ENCODE peak calls at places on chromosomes 12 and 14, in ten cellular contexts. S, V, X, Q, E, M, J, H, L and W are unnamed samples.

GRCh38 chr14:64060648-64061096 is 207.9 kb downstream of the SYNE2 start:
- DNase-seq in S (peak; percentile 20), V (peak; percentile 78), X (peak; percentile 42), Q (no peak), E (no peak), M (peak; percentile 8), J (no peak), H (no peak), L (no peak), W (no peak)

GRCh38 chr14:71143391-71144290 is 236.4 kb downstream of the PCNX1 start:
- DNase-seq in S (no peak), V (no peak), X (no peak), Q (no peak), E (no peak), M (no peak), J (no peak), H (peak; percentile 88), L (no peak), W (no peak)

GRCh38 chr12:48422060-48422459 is 50.3 kb upstream of the ANP32D start:
- DNase-seq in S (no peak), V (no peak), X (no peak), Q (no peak), E (no peak), M (no peak), J (no peak), H (no peak), L (no peak), W (no peak)

GRCh38 chr12:63862187-63863107 is 17.9 kb downstream of the SRGAP1 start:
- DNase-seq in S (peak; percentile 67), V (no peak), X (peak; percentile 76), Q (peak; percentile 44), E (no peak), M (no peak), J (no peak), H (no peak), L (no peak), W (no peak)

GRCh38 chr12:46831335-46832083 is 5.7 kb upstream of the SLC38A4 start:
- DNase-seq in S (no peak), V (peak; percentile 59), X (peak; percentile 21), Q (peak; percentile 83), E (no peak), M (no peak), J (no peak), H (no peak), L (peak; percentile 77), W (no peak)

GRCh38 chr14:64502476-64503183 is 1.0 kb downstream of the ZBTB25 start:
- DNase-seq in S (no peak), V (peak; percentile 44), X (peak; percentile 36), Q (no peak), E (peak; percentile 16), M (no peak), J (no peak), H (no peak), L (no peak), W (no peak)

GRCh38 chr12:111409403-111410228 is 3.9 kb downstream of the SH2B3 start:
- DNase-seq in S (no peak), V (no peak), X (no peak), Q (peak; percentile 86), E (no peak), M (peak; percentile 89), J (peak; percentile 13), H (no peak), L (peak; percentile 78), W (peak; percentile 48)

GRCh38 chr12:76920182-76921014 is 41.6 kb upstream of the CSRP2 start:
- DNase-seq in S (no peak), V (no peak), X (no peak), Q (no peak), E (no peak), M (peak; percentile 38), J (no peak), H (no peak), L (no peak), W (no peak)

GRCh38 chr12:40768125-40768864 is 76.1 kb downstream of the CNTN1 start:
- DNase-seq in S (no peak), V (peak; percentile 4), X (no peak), Q (no peak), E (no peak), M (no peak), J (no peak), H (no peak), L (no peak), W (no peak)

GRCh38 chr14:104443391-104444158 is 136.0 kb upstream of the C14orf180 start:
- DNase-seq in S (no peak), V (peak; percentile 58), X (no peak), Q (no peak), E (no peak), M (no peak), J (no peak), H (no peak), L (no peak), W (no peak)

GRCh38 chr12:55472297-55472696 is 2.4 kb upstream of the OR6C70 start:
- DNase-seq in S (no peak), V (no peak), X (no peak), Q (no peak), E (no peak), M (no peak), J (no peak), H (no peak), L (no peak), W (no peak)

GRCh38 chr14:73452341-73453191 is 5.8 kb downstream of the NUMB start:
- DNase-seq in S (no peak), V (no peak), X (no peak), Q (no peak), E (no peak), M (peak; percentile 44), J (no peak), H (peak; percentile 66), L (no peak), W (no peak)

GRCh38 chr14:99262977-99263448 is 9.0 kb downstream of the BCL11B start:
- DNase-seq in S (no peak), V (no peak), X (no peak), Q (no peak), E (no peak), M (no peak), J (no peak), H (no peak), L (no peak), W (peak; percentile 45)

GRCh38 chr12:90801776-90802175 is 153.2 kb downstream of the CCER1 start:
- DNase-seq in S (no peak), V (no peak), X (no peak), Q (no peak), E (no peak), M (no peak), J (no peak), H (peak; percentile 13), L (no peak), W (no peak)

GRCh38 chr14:20400965-20401593 is 12.2 kb downstream of the TEP1 start:
- DNase-seq in S (no peak), V (no peak), X (no peak), Q (no peak), E (no peak), M (no peak), J (no peak), H (no peak), L (no peak), W (no peak)

GRCh38 chr12:28622416-28622815 is 432.2 kb downstream of the CCDC91 start:
- DNase-seq in S (no peak), V (no peak), X (no peak), Q (no peak), E (no peak), M (no peak), J (no peak), H (peak; percentile 50), L (no peak), W (no peak)

GRCh38 chr12:13223176-13223806 is 26.8 kb downstream of the EMP1 start:
- DNase-seq in S (peak; percentile 27), V (no peak), X (no peak), Q (no peak), E (no peak), M (no peak), J (no peak), H (no peak), L (no peak), W (no peak)

GRCh38 chr14:58626441-58626840 is 11.3 kb upstream of the DACT1 start:
- DNase-seq in S (no peak), V (no peak), X (no peak), Q (no peak), E (no peak), M (no peak), J (no peak), H (no peak), L (no peak), W (no peak)

GRCh38 chr12:39327520-39327919 is 115.4 kb downstream of the KIF21A start:
- DNase-seq in S (no peak), V (no peak), X (no peak), Q (no peak), E (no peak), M (no peak), J (no peak), H (no peak), L (no peak), W (no peak)

GRCh38 chr14:29927596-29928341 is at the start of gene PRKD1:
- DNase-seq in S (no peak), V (peak; percentile 87), X (peak; percentile 51), Q (peak; percentile 72), E (no peak), M (peak; percentile 5), J (no peak), H (no peak), L (peak; percentile 63), W (no peak)

GRCh38 chr14:91154851-91155625 is 41.2 kb downstream of the DGLUCY start:
- DNase-seq in S (no peak), V (no peak), X (peak; percentile 92), Q (peak; percentile 68), E (no peak), M (peak; percentile 88), J (no peak), H (peak; percentile 23), L (no peak), W (no peak)

GRCh38 chr12:10701226-10701681 is 21.9 kb downstream of the YBX3 start:
- DNase-seq in S (no peak), V (no peak), X (no peak), Q (no peak), E (peak; percentile 43), M (no peak), J (no peak), H (no peak), L (no peak), W (no peak)

GRCh38 chr14:34971801-34972200 is 11.0 kb upstream of the SRP54 start:
- DNase-seq in S (peak; percentile 13), V (no peak), X (no peak), Q (no peak), E (no peak), M (no peak), J (no peak), H (no peak), L (no peak), W (no peak)

GRCh38 chr12:795305-795704 is 42.9 kb downstream of the WNK1 start:
- DNase-seq in S (no peak), V (no peak), X (no peak), Q (no peak), E (peak; percentile 60), M (peak; percentile 84), J (no peak), H (no peak), L (no peak), W (peak; percentile 27)

GRCh38 chr14:72619881-72620280 is 274.0 kb downstream of the DPF3 start:
- DNase-seq in S (no peak), V (no peak), X (no peak), Q (no peak), E (no peak), M (no peak), J (no peak), H (no peak), L (no peak), W (no peak)

GRCh38 chr12:51522696-51523095 is 68.3 kb upstream of the SCN8A start:
- DNase-seq in S (no peak), V (no peak), X (no peak), Q (no peak), E (no peak), M (no peak), J (no peak), H (no peak), L (no peak), W (no peak)

GRCh38 chr14:33682746-33683145 is 268.1 kb downstream of the EGLN3 start:
- DNase-seq in S (no peak), V (no peak), X (peak; percentile 9), Q (peak; percentile 72), E (no peak), M (no peak), J (no peak), H (no peak), L (peak; percentile 63), W (no peak)

GRCh38 chr12:124451637-124452243 is 115.7 kb downstream of the NCOR2 start:
- DNase-seq in S (no peak), V (no peak), X (no peak), Q (peak; percentile 22), E (no peak), M (no peak), J (no peak), H (no peak), L (no peak), W (no peak)